ENCODE peak calls at places on chromosomes 16 and 17, in five cellular contexts. Z is A549; P is tibial artery; U is left lung; B is CD4-positive, alpha-beta memory T cell. O is an unnamed sample. For H3K4me1, the result is how much of the 10 kb centered on the place peaks cover.

GRCh38 chr16:70410736-70411135 is 28.2 kb downstream of the ST3GAL2 start:
- DNase-seq in Z (no peak), P (no peak), U (no peak), B (no peak), O (no peak)

GRCh38 chr16:1431497-1432270 is 806 bp downstream of the PERCC1 start:
- DNase-seq in Z (no peak), P (no peak), U (no peak), B (no peak), O (no peak)

GRCh38 chr16:48383877-48384304 is 1.3 kb downstream of the SIAH1 start:
- DNase-seq in Z (no peak), P (no peak), U (no peak), B (no peak), O (peak)

GRCh38 chr17:10135539-10136257 is 62.7 kb downstream of the GAS7 start:
- DNase-seq in Z (no peak), P (no peak), U (peak), B (no peak), O (peak)

GRCh38 chr16:88770459-88771293 is 14.3 kb downstream of the PIEZO1 start:
- DNase-seq in Z (no peak), P (no peak), U (no peak), B (peak), O (peak)

GRCh38 chr17:59331929-59332889 is 754 bp downstream of the YPEL2 start:
- DNase-seq in Z (no peak), P (peak), U (peak), B (peak), O (peak)

GRCh38 chr17:65074778-65075250 is 18.3 kb upstream of the GNA13 start:
- DNase-seq in Z (peak), P (no peak), U (no peak), B (no peak), O (peak)

GRCh38 chr16:22388101-22388644 is 13.8 kb upstream of the CDR2 start:
- DNase-seq in Z (no peak), P (no peak), U (no peak), B (no peak), O (no peak)

GRCh38 chr17:830381-830780 is 48.2 kb downstream of the MRM3 start:
- DNase-seq in Z (no peak), P (no peak), U (no peak), B (no peak), O (no peak)

GRCh38 chr16:51461255-51461654 is 310.2 kb upstream of the SALL1 start:
- DNase-seq in Z (no peak), P (no peak), U (no peak), B (no peak), O (no peak)

GRCh38 chr17:34408439-34408838 is 45.4 kb upstream of the CCL1 start:
- DNase-seq in Z (no peak), P (no peak), U (no peak), B (no peak), O (no peak)

GRCh38 chr17:77154187-77154586 is 13.4 kb downstream of the SEC14L1 start:
- DNase-seq in Z (no peak), P (no peak), U (no peak), B (no peak), O (no peak)

GRCh38 chr17:59668816-59669215 is 38.4 kb downstream of the PTRH2 start:
- DNase-seq in Z (no peak), P (no peak), U (no peak), B (no peak), O (no peak)

GRCh38 chr17:78474631-78475146 is 96.2 kb downstream of the PGS1 start:
- DNase-seq in Z (no peak), P (no peak), U (peak), B (peak), O (no peak)

GRCh38 chr16:116015-116414 is 22.5 kb downstream of the NPRL3 start:
- DNase-seq in Z (no peak), P (no peak), U (no peak), B (no peak), O (no peak)
- H3K4me1 ChIP-seq in Z (under half), P (under half), U (under half), B (under half), O (under half)

GRCh38 chr17:75643033-75644017 is 10.1 kb downstream of the SMIM5 start:
- DNase-seq in Z (no peak), P (no peak), U (no peak), B (no peak), O (no peak)
- H3K4me1 ChIP-seq in Z (under half), P (under half), U (under half), B (under half), O (half or more)

GRCh38 chr17:57538730-57539456 is 206.2 kb downstream of the CCDC182 start:
- DNase-seq in Z (no peak), P (no peak), U (no peak), B (no peak), O (no peak)
- H3K4me1 ChIP-seq in Z (half or more), P (under half), U (under half), B (under half), O (under half)

DNA sequence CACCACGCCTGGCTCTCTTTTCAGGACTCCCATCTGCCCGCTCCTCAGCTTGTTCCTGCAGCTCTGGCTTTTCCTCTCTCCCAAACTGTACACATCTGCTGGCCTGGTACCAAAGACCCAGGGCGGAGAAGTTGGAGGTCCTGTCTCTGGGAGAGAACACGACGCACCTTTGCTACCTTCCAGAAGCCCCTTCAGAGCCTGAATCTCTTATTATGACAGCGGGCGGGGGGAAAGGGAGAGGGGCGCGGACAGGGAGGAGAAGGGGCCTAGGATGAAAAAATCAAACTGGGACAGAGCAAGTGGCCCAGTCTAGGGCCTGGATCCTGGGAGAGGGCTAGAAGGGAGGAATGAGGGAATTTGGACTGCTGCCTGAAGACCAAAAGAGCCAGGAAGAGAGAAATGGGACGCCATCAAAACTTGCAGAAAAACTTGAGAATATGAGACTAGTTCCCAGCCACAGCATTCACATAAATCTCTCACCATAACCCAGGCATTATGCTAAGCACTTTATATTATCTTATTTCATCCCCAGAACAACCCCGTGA is 2.5 kb upstream of the PER1 start:
- DNase-seq in Z (no peak), P (no peak), U (no peak), B (peak), O (no peak)
- H3K4me1 ChIP-seq in Z (under half), P (half or more), U (under half), B (half or more), O (half or more)

GRCh38 chr17:21253646-21254441 is 634 bp upstream of the NATD1 start:
- DNase-seq in Z (no peak), P (no peak), U (no peak), B (no peak), O (no peak)

GRCh38 chr17:21252289-21252874 is 828 bp downstream of the NATD1 start:
- DNase-seq in Z (no peak), P (no peak), U (no peak), B (no peak), O (no peak)

GRCh38 chr17:21250719-21251305 is 2.4 kb downstream of the NATD1 start:
- DNase-seq in Z (no peak), P (no peak), U (no peak), B (no peak), O (no peak)

GRCh38 chr17:21251611-21252010 is 1.6 kb downstream of the NATD1 start:
- DNase-seq in Z (no peak), P (no peak), U (no peak), B (no peak), O (no peak)

DNA sequence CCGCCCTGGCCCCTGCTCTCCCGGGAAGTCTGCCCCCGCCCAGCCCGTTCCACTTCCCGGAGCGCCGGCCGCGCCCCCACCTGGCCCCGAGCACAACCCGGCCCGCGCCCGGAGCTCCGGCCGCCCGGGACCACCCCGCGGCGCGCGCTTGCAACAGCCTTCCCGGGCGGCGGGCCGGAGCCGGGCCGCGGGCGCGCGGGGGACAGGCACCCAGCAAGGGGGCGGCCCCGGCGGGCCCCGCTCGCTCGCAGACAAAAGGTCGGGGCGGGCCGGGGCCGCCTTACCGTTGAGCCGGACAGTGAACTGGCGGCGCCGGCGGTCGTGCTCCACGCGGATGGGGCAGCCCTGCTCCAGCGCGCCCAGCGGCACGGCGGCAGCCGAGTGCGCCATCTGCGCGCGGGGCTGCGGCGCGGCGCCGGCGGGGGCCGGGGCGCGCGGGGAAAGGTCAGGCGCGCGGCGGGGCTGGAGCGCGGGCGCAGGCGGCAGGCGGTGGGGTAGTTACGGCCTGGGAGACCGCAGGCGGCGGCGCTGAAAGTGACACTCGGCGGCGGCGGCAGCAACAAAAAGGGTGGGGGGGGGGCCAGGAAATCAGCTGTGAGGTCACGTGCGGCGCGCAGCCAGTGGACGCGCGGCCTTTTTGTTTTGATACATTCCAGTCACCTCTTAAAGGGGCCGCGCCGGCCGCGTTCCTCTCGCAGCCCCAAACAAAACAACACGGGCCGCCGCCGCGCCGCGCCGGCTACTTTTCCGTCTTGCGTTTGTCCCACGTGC is at the start of gene NATD1:
- DNase-seq in Z (peak), P (peak), U (peak), B (peak), O (peak)
- H3K4me1 ChIP-seq in Z (under half), P (half or more), U (under half), B (under half), O (under half)

GRCh38 chr16:2517954-2518605 is 2.1 kb upstream of the AMDHD2 start:
- DNase-seq in Z (no peak), P (no peak), U (no peak), B (no peak), O (no peak)

GRCh38 chr16:2518823-2519710 is 1.1 kb upstream of the AMDHD2 start:
- DNase-seq in Z (no peak), P (no peak), U (peak), B (peak), O (peak)

GRCh38 chr16:2519711-2520080 is 475 bp upstream of the AMDHD2 start:
- DNase-seq in Z (no peak), P (no peak), U (peak), B (no peak), O (peak)

GRCh38 chr16:2520784-2521577 is 810 bp downstream of the AMDHD2 start:
- DNase-seq in Z (no peak), P (no peak), U (peak), B (peak), O (peak)

DNA sequence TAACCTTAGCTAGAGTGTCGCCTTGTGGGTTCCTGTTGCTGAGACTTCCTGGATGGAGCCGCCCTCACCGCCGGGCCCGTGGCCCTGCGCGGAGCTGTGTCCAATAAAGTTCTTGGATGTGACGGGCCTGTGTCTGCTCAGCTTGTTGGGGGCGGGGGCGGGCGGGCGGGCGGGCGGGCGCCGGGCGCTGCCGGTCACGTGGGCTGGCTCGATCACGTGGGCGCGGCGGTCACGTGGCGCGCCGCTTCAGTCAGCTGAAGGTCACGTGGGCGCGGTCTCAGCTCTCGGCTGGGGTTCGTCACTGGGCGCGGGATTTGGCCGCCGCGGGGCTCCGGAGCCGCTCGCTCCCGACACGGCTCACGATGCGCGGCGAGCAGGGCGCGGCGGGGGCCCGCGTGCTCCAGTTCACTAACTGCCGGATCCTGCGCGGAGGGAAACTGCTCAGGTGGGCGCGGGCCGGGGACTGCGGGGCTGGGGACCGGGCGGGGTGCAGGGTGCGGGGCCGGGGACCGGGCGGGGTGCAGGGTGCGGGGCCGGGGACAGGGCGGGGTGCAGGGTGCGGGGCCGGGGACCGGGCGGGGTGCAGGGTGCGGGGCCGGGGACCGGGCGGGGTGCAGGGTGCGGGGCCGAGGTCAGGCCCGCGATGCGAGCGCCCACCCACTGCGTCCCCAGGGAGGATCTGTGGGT is at the start of gene AMDHD2:
- DNase-seq in Z (peak), P (peak), U (peak), B (peak), O (peak)
- H3K4me1 ChIP-seq in Z (under half), P (half or more), U (under half), B (half or more), O (half or more)

GRCh38 chr17:66549731-66550207 is 247.4 kb downstream of the PRKCA start:
- DNase-seq in Z (no peak), P (no peak), U (no peak), B (no peak), O (no peak)

GRCh38 chr17:66548659-66549311 is 246.4 kb downstream of the PRKCA start:
- DNase-seq in Z (no peak), P (no peak), U (no peak), B (no peak), O (no peak)

GRCh38 chr17:66548158-66548557 is 245.7 kb downstream of the PRKCA start:
- DNase-seq in Z (no peak), P (no peak), U (no peak), B (no peak), O (no peak)

GRCh38 chr17:66547170-66547865 is 244.9 kb downstream of the PRKCA start:
- DNase-seq in Z (no peak), P (no peak), U (no peak), B (no peak), O (no peak)

DNA sequence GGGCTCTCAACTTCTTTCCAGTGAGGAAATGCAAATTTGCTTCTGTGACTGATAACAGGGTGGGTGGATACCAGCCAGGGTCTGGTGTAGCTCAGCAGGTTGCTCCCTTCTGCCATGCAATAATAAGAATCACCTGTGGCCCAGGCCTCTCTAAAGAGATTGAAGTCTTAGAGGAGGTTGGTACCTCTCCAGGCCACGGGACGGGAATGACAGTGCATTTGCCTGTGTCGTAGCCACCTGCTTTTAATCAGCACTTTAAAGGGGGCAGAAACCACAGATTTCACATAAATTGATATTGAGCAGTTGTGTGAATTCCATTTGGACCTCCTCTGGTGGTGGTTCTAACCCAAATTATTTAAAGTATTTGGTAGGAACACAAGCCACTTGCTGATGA is 246.9 kb downstream of the PRKCA start:
- DNase-seq in Z (no peak), P (no peak), U (no peak), B (no peak), O (no peak)
- H3K4me1 ChIP-seq in Z (half or more), P (under half), U (under half), B (under half), O (under half)

O was measured in body of pancreas.